ENCODE peak calls at places on chromosome 16, in four cellular contexts. One of them, this sample, is unnamed.
A peak's percentile ranks its signal among the peaks of the same experiment; 100 is the strongest.

GRCh38 chr16:88655053-88655732 is 4.3 kb upstream of the CYBA start:
- DNase-seq in A549: no peak
- DNase-seq in fibroblast of lung: no peak
- DNase-seq in fibroblast of mammary gland: no peak
- DNase-seq in this sample: no peak

GRCh38 chr16:54286067-54286329 is 589 bp downstream of the IRX3 start:
- DNase-seq in fibroblast of mammary gland: no peak
- DNase-seq in fibroblast of lung: no peak
- DNase-seq in A549: no peak
- DNase-seq in this sample: peak; percentile 46

GRCh38 chr16:80459331-80459777 is 81.4 kb upstream of the DYNLRB2 start:
- DNase-seq in fibroblast of lung: peak; percentile 82
- DNase-seq in A549: no peak
- DNase-seq in fibroblast of mammary gland: peak; percentile 55
- DNase-seq in this sample: no peak

GRCh38 chr16:89460556-89460955 is 29.8 kb downstream of the ANKRD11 start:
- DNase-seq in fibroblast of lung: no peak
- DNase-seq in fibroblast of mammary gland: no peak
- DNase-seq in A549: no peak
- DNase-seq in this sample: no peak

GRCh38 chr16:20291807-20292206 is 35.5 kb downstream of the GP2 start:
- DNase-seq in fibroblast of mammary gland: no peak
- DNase-seq in fibroblast of lung: no peak
- DNase-seq in A549: no peak
- DNase-seq in this sample: no peak

GRCh38 chr16:27515874-27516353 is 33.8 kb downstream of the GTF3C1 start:
- DNase-seq in fibroblast of lung: no peak
- DNase-seq in fibroblast of mammary gland: peak; percentile 21
- DNase-seq in A549: peak; percentile 69
- DNase-seq in this sample: no peak

GRCh38 chr16:57381791-57382534 is 9.7 kb downstream of the CX3CL1 start:
- DNase-seq in fibroblast of mammary gland: no peak
- DNase-seq in A549: no peak
- DNase-seq in fibroblast of lung: no peak
- DNase-seq in this sample: no peak

GRCh38 chr16:73747328-73747727 is 549.3 kb upstream of the PSMD7 start:
- DNase-seq in fibroblast of mammary gland: no peak
- DNase-seq in A549: no peak
- DNase-seq in fibroblast of lung: no peak
- DNase-seq in this sample: no peak

GRCh38 chr16:81366316-81366932 is 51.7 kb downstream of the GAN start:
- DNase-seq in A549: peak; percentile 40
- DNase-seq in fibroblast of lung: peak; percentile 26
- DNase-seq in fibroblast of mammary gland: peak; percentile 52
- DNase-seq in this sample: no peak

GRCh38 chr16:56352351-56353053 is 72.8 kb downstream of the AMFR start:
- DNase-seq in fibroblast of mammary gland: no peak
- DNase-seq in A549: no peak
- DNase-seq in fibroblast of lung: no peak
- DNase-seq in this sample: no peak

GRCh38 chr16:23969468-23970297 is 133.9 kb downstream of the PRKCB start:
- DNase-seq in fibroblast of mammary gland: no peak
- DNase-seq in A549: no peak
- DNase-seq in fibroblast of lung: no peak
- DNase-seq in this sample: no peak

GRCh38 chr16:50839920-50840729 is 98.2 kb downstream of the CYLD start:
- DNase-seq in fibroblast of lung: no peak
- DNase-seq in A549: no peak
- DNase-seq in fibroblast of mammary gland: no peak
- DNase-seq in this sample: no peak
- TF ChIP-seq CTCF in fibroblast of lung: no peak
- TF ChIP-seq CTCF in A549: no peak
- TF ChIP-seq CTCF in fibroblast of mammary gland: no peak
- TF ChIP-seq CTCF in this sample: no peak

GRCh38 chr16:3095869-3096268 is 3.2 kb downstream of the ZSCAN10 start:
- DNase-seq in fibroblast of mammary gland: peak; percentile 24
- DNase-seq in A549: peak; percentile 63
- DNase-seq in fibroblast of lung: no peak
- DNase-seq in this sample: no peak

GRCh38 chr16:3097266-3097665 is 1.8 kb downstream of the ZSCAN10 start:
- DNase-seq in fibroblast of mammary gland: no peak
- DNase-seq in fibroblast of lung: no peak
- DNase-seq in A549: no peak
- DNase-seq in this sample: no peak

GRCh38 chr16:3096362-3096761 is 2.7 kb downstream of the ZSCAN10 start:
- DNase-seq in A549: no peak
- DNase-seq in fibroblast of lung: no peak
- DNase-seq in fibroblast of mammary gland: no peak
- DNase-seq in this sample: no peak

GRCh38 chr16:3092501-3092991 is 6.5 kb downstream of the ZSCAN10 start:
- DNase-seq in fibroblast of mammary gland: no peak
- DNase-seq in fibroblast of lung: no peak
- DNase-seq in A549: no peak
- DNase-seq in this sample: no peak

DNA sequence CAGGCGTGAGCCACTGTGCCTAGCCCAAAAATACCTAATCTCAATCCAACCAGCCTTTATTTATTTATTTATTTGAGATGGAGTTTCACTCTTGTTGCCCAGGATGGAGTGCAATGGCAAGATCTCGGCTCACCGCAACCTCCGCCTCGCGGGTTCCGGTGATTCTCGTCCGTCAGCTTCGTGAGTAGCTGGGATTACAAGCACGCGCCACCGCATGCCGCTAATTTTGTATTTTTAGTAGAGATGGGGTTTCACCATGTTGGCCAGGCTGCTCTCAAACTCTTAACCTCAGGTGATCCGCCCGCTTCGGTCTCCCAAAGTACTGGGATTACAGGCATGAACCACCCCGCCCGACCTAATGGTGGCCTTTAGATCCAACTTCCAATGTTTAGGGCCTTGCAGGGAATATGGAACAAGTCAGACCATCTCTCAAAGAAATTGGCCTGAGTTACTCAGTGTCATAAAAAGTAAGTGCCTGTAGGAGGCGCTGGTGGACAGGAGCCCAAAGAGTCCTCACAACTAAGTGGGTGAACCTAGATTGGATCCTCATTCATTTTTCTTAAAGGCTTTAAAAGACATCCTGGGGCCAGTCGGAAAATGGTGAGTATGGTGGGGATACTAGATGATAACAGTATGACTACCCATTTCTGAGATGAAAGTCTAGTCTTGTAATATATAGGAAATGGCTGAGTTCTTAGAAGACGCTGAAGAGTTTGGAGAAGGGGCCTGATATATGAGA is 4.6 kb downstream of the ZSCAN10 start:
- DNase-seq in fibroblast of lung: no peak
- DNase-seq in fibroblast of mammary gland: peak; percentile 53
- DNase-seq in A549: no peak
- DNase-seq in this sample: no peak
- TF ChIP-seq CTCF in fibroblast of lung: peak; percentile 67
- TF ChIP-seq CTCF in fibroblast of mammary gland: peak; percentile 66
- TF ChIP-seq CTCF in A549: peak; percentile 46
- TF ChIP-seq CTCF in this sample: peak; percentile 44

DNA sequence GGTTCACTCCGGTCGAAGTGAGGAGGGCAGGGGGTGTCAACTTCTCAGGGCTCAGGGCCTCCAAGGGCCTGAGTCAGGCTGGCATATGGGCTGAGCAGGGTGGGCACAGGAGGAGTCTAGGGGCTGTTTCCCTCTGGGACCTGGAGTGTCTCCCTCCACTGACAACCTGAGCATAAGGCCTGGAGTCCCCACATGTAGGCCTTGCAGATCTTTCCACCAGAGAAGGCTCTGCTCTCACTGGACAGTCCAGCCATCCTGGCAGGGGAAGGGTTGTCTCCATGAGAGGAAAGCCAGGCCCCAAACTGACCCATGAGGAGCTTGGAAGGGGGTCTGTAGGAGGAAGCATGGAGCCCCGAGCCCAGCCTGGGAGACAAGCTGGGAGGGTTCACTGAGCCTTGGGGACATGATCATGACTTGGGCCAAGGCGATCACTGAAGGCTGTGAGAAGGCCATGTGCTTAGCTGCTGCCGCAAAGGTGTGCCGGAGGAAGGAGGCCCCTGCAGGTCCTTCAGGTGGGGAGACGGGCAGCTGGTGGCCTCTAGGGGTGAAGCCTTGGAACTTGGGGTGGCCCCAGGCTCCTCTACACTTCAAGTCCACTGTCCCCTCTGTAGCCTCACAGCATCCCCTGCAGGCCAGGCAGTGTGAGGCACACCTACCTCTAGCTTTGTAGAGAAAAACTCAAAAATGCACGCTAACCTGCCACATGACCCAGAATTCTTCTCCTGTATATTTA is 9.9 kb downstream of the CMTM2 start:
- DNase-seq in fibroblast of mammary gland: peak; percentile 38
- DNase-seq in A549: peak; percentile 42
- DNase-seq in fibroblast of lung: no peak
- DNase-seq in this sample: no peak
- TF ChIP-seq CTCF in fibroblast of mammary gland: peak; percentile 69
- TF ChIP-seq CTCF in A549: peak; percentile 49
- TF ChIP-seq CTCF in fibroblast of lung: peak; percentile 68
- TF ChIP-seq CTCF in this sample: peak; percentile 41

DNA sequence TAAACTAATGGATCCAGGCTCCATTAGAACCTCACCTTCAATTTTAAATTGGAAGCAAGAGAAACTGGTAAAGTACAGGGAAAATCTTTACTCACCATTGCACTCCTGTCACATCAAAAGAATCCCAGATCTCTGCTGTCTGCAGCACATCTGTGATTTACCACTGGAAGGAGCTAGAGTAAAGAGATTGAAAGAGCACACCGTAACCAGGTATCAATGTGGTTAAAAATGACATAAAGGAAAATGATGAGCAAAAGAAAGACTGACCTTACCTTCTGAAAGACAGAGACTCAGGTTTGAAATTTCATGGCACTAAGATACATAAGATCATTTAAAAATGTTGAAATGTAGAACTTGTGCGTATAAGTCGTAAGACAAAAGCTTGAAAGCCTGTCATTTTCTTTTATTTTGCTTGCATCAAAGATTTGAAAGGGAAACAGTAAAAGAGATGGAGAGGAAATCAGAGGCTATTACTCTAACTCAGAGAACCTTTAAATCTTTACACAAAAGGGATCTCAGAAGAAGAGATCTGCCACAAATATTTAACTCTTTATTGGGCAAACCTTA is 678.2 kb upstream of the GOT2 start:
- DNase-seq in A549: peak; percentile 15
- DNase-seq in fibroblast of lung: peak; percentile 28
- DNase-seq in fibroblast of mammary gland: peak; percentile 7
- DNase-seq in this sample: no peak
- TF ChIP-seq CTCF in A549: peak; percentile 69
- TF ChIP-seq CTCF in fibroblast of lung: peak; percentile 38
- TF ChIP-seq CTCF in fibroblast of mammary gland: peak; percentile 38
- TF ChIP-seq CTCF in this sample: peak; percentile 62

This sample was measured in progenitor cell of endocrine pancreas.